ENCODE peak calls at places on chromosome 15, in four cellular contexts. T, X, Q and Y are unnamed samples.

GRCh38 chr15:66800584-66801235 is 98.7 kb downstream of the SMAD6 start:
- DNase-seq in T (no peak), X (no peak), Q (no peak), Y (no peak)

GRCh38 chr15:65940618-65940909 is 71.3 kb downstream of the RAB11A start:
- DNase-seq in X (no peak), Q (no peak), T (no peak), Y (peak; percentile 59)

GRCh38 chr15:70556804-70557203 is 206.6 kb downstream of the UACA start:
- DNase-seq in Q (no peak), X (no peak), T (no peak), Y (no peak)

GRCh38 chr15:29044506-29044905 is 158.7 kb downstream of the APBA2 start:
- DNase-seq in X (no peak), Q (no peak), T (no peak), Y (no peak)

GRCh38 chr15:83204697-83205096 is 2.9 kb downstream of the HDGFL3 start:
- DNase-seq in Q (no peak), X (no peak), T (no peak), Y (no peak)

GRCh38 chr15:52336530-52336929 is 40.9 kb upstream of the MYO5C start:
- DNase-seq in T (no peak), Q (no peak), X (no peak), Y (no peak)

GRCh38 chr15:36136054-36136453 is 443.4 kb upstream of the CDIN1 start:
- DNase-seq in T (no peak), X (no peak), Q (no peak), Y (no peak)

GRCh38 chr15:74716647-74717046 is 8.7 kb downstream of the CYP1A1 start:
- DNase-seq in X (no peak), T (no peak), Q (no peak), Y (no peak)

GRCh38 chr15:80854104-80854503 is 74.9 kb downstream of the CEMIP start:
- DNase-seq in T (no peak), Q (peak; percentile 75), X (no peak), Y (no peak)

GRCh38 chr15:100109486-100110035 is 232.2 kb downstream of the ADAMTS17 start:
- DNase-seq in T (no peak), X (no peak), Q (no peak), Y (no peak)

GRCh38 chr15:43998607-43999006 is 171.8 kb downstream of the WDR76 start:
- DNase-seq in T (no peak), Q (no peak), X (no peak), Y (peak; percentile 41)

GRCh38 chr15:58537480-58537879 is 105.7 kb downstream of the LIPC start:
- DNase-seq in T (no peak), Q (no peak), X (no peak), Y (no peak)

GRCh38 chr15:93035953-93036810 is 52.8 kb downstream of the RGMA start:
- DNase-seq in Q (peak; percentile 46), X (no peak), T (peak; percentile 51), Y (peak; percentile 63)

GRCh38 chr15:56098230-56098899 is 105.0 kb upstream of the NEDD4 start:
- DNase-seq in Q (no peak), T (no peak), X (no peak), Y (no peak)

GRCh38 chr15:60328852-60329443 is 68.8 kb downstream of the ANXA2 start:
- DNase-seq in T (peak; percentile 43), X (no peak), Q (no peak), Y (peak; percentile 42)

GRCh38 chr15:53978248-53978906 is at the start of gene UNC13C:
- DNase-seq in Q (no peak), X (peak; percentile 37), T (peak; percentile 9), Y (peak; percentile 60)

GRCh38 chr15:40247406-40247971 is 8.6 kb downstream of the PAK6 start:
- DNase-seq in X (no peak), T (no peak), Q (no peak), Y (no peak)

GRCh38 chr15:99928429-99928981 is 195.3 kb upstream of the LYSMD4 start:
- DNase-seq in X (peak; percentile 41), Q (peak; percentile 86), T (peak; percentile 88), Y (peak; percentile 86)

GRCh38 chr15:33131880-33132279 is 62.6 kb downstream of the FMN1 start:
- DNase-seq in T (no peak), Q (no peak), X (no peak), Y (no peak)

GRCh38 chr15:74995779-74996765 is 709 bp downstream of the SCAMP5 start:
- DNase-seq in Q (peak; percentile 44), X (peak; percentile 40), T (no peak), Y (no peak)

GRCh38 chr15:33142708-33143107 is 51.8 kb downstream of the FMN1 start:
- DNase-seq in Q (no peak), T (no peak), X (no peak), Y (no peak)

GRCh38 chr15:95610945-95611344 is 719.6 kb upstream of the NR2F2 start:
- DNase-seq in X (no peak), T (no peak), Q (no peak), Y (no peak)

GRCh38 chr15:60076582-60077263 is 72.6 kb downstream of the FOXB1 start:
- DNase-seq in T (no peak), Q (no peak), X (no peak), Y (no peak)

GRCh38 chr15:74500401-74500800 is 39.4 kb upstream of the UBL7 start:
- DNase-seq in X (no peak), T (no peak), Q (no peak), Y (no peak)

GRCh38 chr15:71435552-71435951 is 320.3 kb downstream of the THSD4 start:
- DNase-seq in T (no peak), Q (no peak), X (no peak), Y (no peak)

GRCh38 chr15:59005579-59005978 is 18.1 kb downstream of the RNF111 start:
- DNase-seq in Q (no peak), X (no peak), T (no peak), Y (no peak)

GRCh38 chr15:64146885-64147681 is 4.4 kb upstream of the SNX22 start:
- DNase-seq in X (peak; percentile 40), Q (no peak), T (no peak), Y (no peak)

GRCh38 chr15:69400850-69401249 is 13.3 kb upstream of the KIF23 start:
- DNase-seq in X (no peak), T (peak; percentile 10), Q (no peak), Y (no peak)

GRCh38 chr15:69405110-69405509 is 9.0 kb upstream of the KIF23 start:
- DNase-seq in Q (no peak), T (no peak), X (no peak), Y (no peak)

GRCh38 chr15:69398541-69398940 is 15.6 kb upstream of the KIF23 start:
- DNase-seq in X (no peak), Q (no peak), T (no peak), Y (no peak)

GRCh38 chr15:69403611-69404010 is 10.5 kb upstream of the KIF23 start:
- DNase-seq in T (no peak), X (no peak), Q (no peak), Y (no peak)

GRCh38 chr15:69402816-69403215 is 11.3 kb upstream of the KIF23 start:
- DNase-seq in X (no peak), Q (no peak), T (no peak), Y (no peak)
- TF ChIP-seq CTCF in X (no peak), Q (no peak), T (no peak), Y (no peak)

GRCh38 chr15:50003786-50004334 is 115.2 kb downstream of the ATP8B4 start:
- DNase-seq in T (peak; percentile 90), X (peak; percentile 75), Q (peak; percentile 90), Y (peak; percentile 84)
- TF ChIP-seq CTCF in T (peak; percentile 87), X (peak; percentile 84), Q (peak; percentile 79), Y (peak; percentile 68)

DNA sequence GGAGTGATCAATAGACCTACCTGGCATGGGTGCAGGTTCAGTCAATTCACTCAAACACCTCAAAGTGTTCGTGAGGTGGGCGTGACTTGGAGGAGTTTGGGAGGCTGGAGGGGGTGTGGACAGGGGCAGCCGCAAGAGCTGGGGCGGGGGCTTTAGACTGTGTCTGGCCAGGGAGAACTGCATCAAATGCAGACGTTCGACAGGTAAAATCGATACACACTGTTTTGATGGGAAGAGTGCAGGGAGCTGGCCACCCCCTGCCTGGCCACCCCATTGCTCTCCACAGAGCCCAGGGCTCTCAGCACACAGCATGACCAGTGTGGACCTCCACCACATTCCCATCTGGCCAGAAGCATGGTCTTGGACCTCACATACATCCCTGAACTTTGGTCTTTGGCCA is 412.1 kb downstream of the OCA2 start:
- DNase-seq in X (no peak), Q (no peak), T (no peak), Y (no peak)
- TF ChIP-seq CTCF in X (no peak), Q (no peak), T (no peak), Y (no peak)

DNA sequence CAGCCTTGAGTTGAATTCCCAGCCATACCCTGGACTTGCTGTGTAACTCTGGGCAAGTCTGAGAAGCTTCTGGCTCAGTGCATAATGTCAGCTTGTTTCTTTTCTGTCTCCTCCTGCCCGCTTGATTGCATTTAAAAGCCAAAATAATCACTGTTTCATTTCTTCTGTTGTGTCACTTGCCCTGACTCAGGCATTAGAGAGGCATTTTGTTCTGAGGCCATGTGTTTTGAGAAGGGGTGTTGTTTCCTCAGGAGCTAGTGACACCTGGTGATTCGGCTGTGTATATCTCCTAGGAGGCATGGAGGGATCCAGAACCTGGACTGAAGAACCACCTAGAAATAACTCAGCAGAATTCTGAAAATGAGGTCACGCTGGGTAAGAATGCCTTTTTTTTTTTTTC is 16.0 kb downstream of the WDR73 start:
- DNase-seq in X (no peak), T (no peak), Q (no peak), Y (no peak)
- TF ChIP-seq CTCF in X (no peak), T (no peak), Q (no peak), Y (no peak)